ENCODE peak calls at places on chromosome 9, in four cellular contexts. Z is esophagus muscularis mucosa, O is MM.1S, S is lower leg skin. N is an unnamed sample.

GRCh38 chr9:133257398-133258053 is 17.5 kb downstream of the ABO start:
- DNase-seq in Z (no peak), S (peak), O (no peak), N (no peak)

GRCh38 chr9:98678244-98678842 is 30.4 kb downstream of the GABBR2 start:
- DNase-seq in S (no peak), O (no peak), Z (no peak), N (no peak)

GRCh38 chr9:16530669-16531461 is 339.6 kb downstream of the BNC2 start:
- DNase-seq in Z (no peak), O (no peak), S (no peak), N (no peak)

GRCh38 chr9:97408562-97408961 is 3.3 kb upstream of the TDRD7 start:
- DNase-seq in Z (no peak), S (no peak), O (no peak), N (no peak)

GRCh38 chr9:35718726-35719511 is 13.1 kb downstream of the TLN1 start:
- DNase-seq in S (no peak), O (no peak), Z (no peak), N (no peak)

GRCh38 chr9:105901514-105902109 is 207.3 kb downstream of the TMEM38B start:
- DNase-seq in Z (peak), S (no peak), O (peak), N (no peak)

GRCh38 chr9:91101598-91102168 is 260.0 kb downstream of the AUH start:
- DNase-seq in Z (no peak), S (no peak), O (peak), N (no peak)

GRCh38 chr9:3419892-3420291 is 105.9 kb downstream of the RFX3 start:
- DNase-seq in Z (no peak), S (no peak), O (no peak), N (no peak)

GRCh38 chr9:124309665-124310064 is 51.9 kb downstream of the NEK6 start:
- DNase-seq in S (no peak), O (no peak), Z (no peak), N (no peak)

GRCh38 chr9:137199411-137200121 is 975 bp downstream of the TPRN start:
- DNase-seq in O (no peak), Z (no peak), S (no peak), N (no peak)

DNA sequence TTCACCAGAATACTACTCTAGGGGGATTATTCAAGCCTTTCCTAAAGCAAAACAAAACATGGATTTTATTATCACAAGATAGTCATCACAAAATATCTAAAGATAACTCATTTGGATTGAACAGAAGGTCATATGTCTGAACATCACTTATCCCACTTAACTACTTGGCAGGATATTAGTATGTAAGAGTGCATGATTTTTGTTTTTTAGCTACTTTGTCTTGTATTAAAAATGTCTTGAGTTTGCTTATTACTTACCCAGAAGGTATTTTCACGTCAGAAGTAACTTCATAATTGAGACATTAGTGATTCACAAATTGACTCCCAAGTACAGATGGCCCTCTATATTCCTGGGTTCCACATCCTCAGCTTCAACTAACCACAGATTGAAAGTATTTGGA is 113.8 kb downstream of the TLE4 start:
- DNase-seq in S (no peak), O (no peak), Z (no peak), N (no peak)
- TF ChIP-seq CTCF in S (no peak), O (no peak), Z (no peak), N (no peak)

GRCh38 chr9:18442629-18443491 is 31.1 kb upstream of the ADAMTSL1 start:
- DNase-seq in O (peak), Z (no peak), S (peak), N (peak)
- TF ChIP-seq CTCF in O (peak), Z (peak), S (no peak), N (peak)

DNA sequence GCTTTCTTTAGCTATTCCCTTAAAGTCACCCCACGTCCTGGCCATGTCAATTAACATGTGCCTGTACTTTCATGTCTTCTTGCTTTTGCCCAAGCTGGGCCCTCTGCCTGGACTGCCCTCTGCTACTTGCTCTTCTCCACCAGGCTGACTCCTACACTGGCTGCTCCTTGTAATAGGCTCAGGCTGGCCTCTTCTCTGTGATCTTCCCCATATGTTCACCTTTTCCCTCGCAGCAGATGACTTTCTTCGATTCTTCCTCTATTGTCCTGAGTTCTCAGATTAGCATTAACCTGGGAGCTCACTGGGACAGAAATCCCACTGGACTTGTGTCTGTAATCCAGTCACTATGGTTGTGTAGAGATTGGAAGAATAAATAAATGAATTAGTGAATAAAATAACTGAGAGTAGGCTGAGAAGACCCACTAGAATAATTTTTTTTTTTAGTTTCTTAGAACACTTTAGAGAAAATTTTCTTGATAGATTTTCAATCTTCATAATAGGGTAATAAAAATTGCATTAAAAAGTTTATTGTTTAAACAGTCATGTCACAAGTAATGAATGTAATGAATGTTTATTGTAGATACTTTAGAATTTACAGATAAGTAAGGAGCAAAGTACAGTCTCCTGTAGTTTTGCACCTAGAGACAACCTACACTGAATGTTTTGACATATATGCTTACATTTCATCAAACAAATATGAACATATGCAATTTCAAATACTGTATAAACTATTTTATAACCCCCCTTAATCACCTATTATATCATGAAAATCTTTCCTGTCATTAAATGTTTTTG is 47.4 kb upstream of the TNFSF15 start:
- DNase-seq in Z (no peak), S (no peak), O (no peak), N (no peak)
- TF ChIP-seq CTCF in Z (no peak), S (no peak), O (no peak), N (no peak)

GRCh38 chr9:88013051-88013450 is 38.7 kb upstream of the CDK20 start:
- DNase-seq in O (no peak), S (no peak), Z (no peak), N (no peak)

GRCh38 chr9:88007291-88007650 is 32.9 kb upstream of the CDK20 start:
- DNase-seq in O (peak), S (no peak), Z (no peak), N (no peak)

GRCh38 chr9:88013607-88014006 is 39.3 kb upstream of the CDK20 start:
- DNase-seq in O (no peak), Z (no peak), S (no peak), N (no peak)

GRCh38 chr9:88006511-88007290 is 32.4 kb upstream of the CDK20 start:
- DNase-seq in Z (no peak), S (no peak), O (no peak), N (peak)

DNA sequence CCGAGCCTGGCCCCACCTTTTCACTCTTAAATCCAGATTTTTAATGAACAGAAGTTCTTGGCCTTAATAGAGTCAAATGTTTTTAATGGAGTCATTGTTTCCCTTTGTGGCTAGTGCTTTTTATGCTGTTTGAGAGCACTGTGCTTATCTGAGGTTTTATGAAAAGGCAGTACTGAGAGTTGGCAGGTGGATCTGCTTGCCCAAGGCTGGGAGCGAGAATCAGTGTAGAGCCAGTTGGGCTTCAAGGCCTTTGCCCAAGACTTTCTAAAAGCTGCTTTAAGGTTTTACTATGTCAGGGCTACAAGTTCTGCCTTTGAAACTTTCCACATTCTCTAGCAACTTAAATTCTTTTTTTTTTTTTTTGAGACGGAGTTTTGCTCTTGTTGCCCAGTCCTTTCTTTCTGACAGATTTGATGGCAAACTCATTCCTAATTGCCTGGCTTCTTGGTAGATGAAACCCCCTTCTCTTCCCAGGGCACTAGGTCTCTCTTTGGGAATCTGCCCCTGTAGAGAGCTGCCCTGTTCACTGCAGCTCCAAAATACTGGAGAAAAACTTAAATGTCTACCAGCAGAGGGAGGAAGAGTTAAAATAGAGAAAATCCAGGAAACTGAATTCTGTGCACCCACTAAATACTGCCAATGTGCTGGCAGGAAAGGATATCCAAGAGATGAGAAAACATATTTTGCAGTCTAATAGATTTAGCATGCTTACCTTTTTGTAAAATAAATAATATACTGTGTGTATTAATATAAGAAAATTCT is 36.9 kb upstream of the CDK20 start:
- DNase-seq in Z (no peak), S (no peak), O (no peak), N (no peak)
- TF ChIP-seq CTCF in Z (peak), S (no peak), O (no peak), N (peak)

GRCh38 chr9:73067074-73067473 is 84.6 kb upstream of the ANXA1 start:
- DNase-seq in S (no peak), Z (no peak), O (no peak), N (no peak)
- TF ChIP-seq CTCF in S (no peak), Z (no peak), O (peak), N (no peak)

DNA sequence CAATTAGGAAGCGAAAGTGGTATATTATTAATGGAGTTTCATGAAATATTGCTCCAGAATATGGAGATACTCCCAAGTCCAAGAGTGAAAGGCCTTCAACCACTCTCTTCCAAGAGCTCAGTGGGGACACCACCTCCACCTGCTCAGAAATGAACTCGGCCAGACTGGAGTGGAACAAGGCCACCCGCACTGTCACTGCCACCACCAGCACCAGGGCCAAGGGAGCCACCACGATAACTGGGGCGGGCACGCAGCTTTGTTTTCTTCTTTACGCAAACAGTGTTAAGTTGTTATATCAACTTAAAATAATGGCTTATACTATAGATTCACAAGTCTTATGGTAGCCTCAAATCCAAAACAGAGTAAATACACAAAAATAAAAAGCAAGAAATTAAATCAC is 204.1 kb downstream of the TRPM3 start:
- DNase-seq in Z (no peak), S (no peak), O (no peak), N (no peak)
- TF ChIP-seq CTCF in Z (no peak), S (no peak), O (no peak), N (no peak)

GRCh38 chr9:21696411-21696865 is 106.0 kb upstream of the MTAP start:
- DNase-seq in S (no peak), O (no peak), Z (no peak), N (no peak)
- TF ChIP-seq CTCF in S (no peak), O (no peak), Z (no peak), N (no peak)

GRCh38 chr9:130320697-130321080 is 55.1 kb downstream of the HMCN2 start:
- DNase-seq in S (no peak), Z (no peak), O (no peak), N (no peak)
- TF ChIP-seq CTCF in S (no peak), Z (no peak), O (no peak), N (no peak)

DNA sequence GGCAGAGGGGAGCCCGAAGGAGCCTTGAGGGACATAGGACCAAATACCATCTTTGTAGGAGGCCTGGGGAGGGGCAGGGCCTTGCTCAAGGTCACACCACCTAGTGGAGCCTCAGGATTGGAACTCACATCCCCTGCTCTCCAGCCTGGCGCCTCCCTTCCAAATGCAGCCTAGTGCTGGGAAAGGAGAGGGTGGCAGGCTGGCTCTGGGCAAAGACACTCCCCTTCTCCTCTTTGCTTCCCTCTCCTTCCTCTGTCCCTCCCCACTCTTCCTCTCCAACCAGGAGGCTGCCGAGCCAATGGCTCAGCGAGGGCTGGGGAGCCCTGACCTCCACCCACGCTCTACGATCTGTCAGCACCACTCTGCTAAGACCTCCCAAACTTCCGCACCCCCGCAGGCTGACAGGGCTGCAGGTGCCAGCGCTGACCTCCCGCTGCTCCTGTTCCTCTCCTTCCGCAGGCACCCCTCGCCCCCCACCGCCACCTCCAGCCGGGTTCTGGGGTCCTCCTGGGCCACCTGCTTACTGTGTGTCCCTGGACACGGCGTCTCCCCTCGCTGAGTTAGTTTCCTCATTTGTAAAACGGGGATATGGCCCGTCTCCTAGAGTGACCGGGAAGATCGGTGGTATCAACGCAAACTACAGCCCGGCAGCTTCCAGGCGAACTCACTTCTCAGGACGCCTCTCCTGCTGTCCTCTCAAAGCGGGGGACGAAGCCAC is 52.9 kb downstream of the C9orf50 start:
- DNase-seq in S (no peak), Z (no peak), O (no peak), N (no peak)
- TF ChIP-seq CTCF in S (no peak), Z (no peak), O (no peak), N (peak)

GRCh38 chr9:120868339-120868675 is 8.7 kb downstream of the PHF19 start:
- DNase-seq in Z (no peak), S (no peak), O (no peak), N (no peak)
- TF ChIP-seq CTCF in Z (no peak), S (no peak), O (no peak), N (no peak)

N was measured in osteocyte.